ENCODE peak calls at places on chromosomes 1 and 21, in six cellular contexts. T, F, J, A, V and N are unnamed samples.

GRCh38 chr1:165539306-165539705 is 4.5 kb upstream of the LRRC52 start:
- DNase-seq in V (no peak), F (no peak), A (no peak), J (no peak), T (no peak), N (no peak)

GRCh38 chr21:42666023-42666747 is 12.8 kb downstream of the PDE9A start:
- DNase-seq in V (peak; percentile 95), T (no peak), J (peak; percentile 47), A (no peak), F (no peak), N (no peak)

GRCh38 chr1:168752171-168752570 is 23.2 kb upstream of the DPT start:
- DNase-seq in T (no peak), J (no peak), F (no peak), V (no peak), A (no peak), N (no peak)

GRCh38 chr1:3321559-3322439 is 132.7 kb upstream of the ARHGEF16 start:
- DNase-seq in V (no peak), F (no peak), J (no peak), A (no peak), T (no peak), N (no peak)

GRCh38 chr21:41926068-41926806 is 27.6 kb downstream of the C2CD2 start:
- DNase-seq in J (peak; percentile 64), V (no peak), F (peak; percentile 84), A (peak; percentile 68), T (peak; percentile 35), N (no peak)

GRCh38 chr21:36184561-36184960 is 27.9 kb downstream of the DOP1B start:
- DNase-seq in V (no peak), F (no peak), A (no peak), J (no peak), T (no peak), N (no peak)

GRCh38 chr1:12276225-12276624 is 46.4 kb downstream of the VPS13D start:
- DNase-seq in J (peak; percentile 82), F (peak; percentile 24), T (no peak), V (peak; percentile 38), A (no peak), N (no peak)

GRCh38 chr1:74266001-74266400 is 30.8 kb downstream of the TNNI3K start:
- DNase-seq in F (no peak), A (no peak), J (no peak), V (no peak), T (no peak), N (no peak)

GRCh38 chr1:23836037-23836436 is 10.8 kb upstream of the HMGCL start:
- DNase-seq in A (no peak), V (no peak), J (no peak), F (no peak), T (no peak), N (no peak)

GRCh38 chr1:83779565-83779964 is 219.4 kb downstream of the TTLL7 start:
- DNase-seq in A (no peak), T (no peak), F (no peak), V (no peak), J (no peak), N (no peak)

GRCh38 chr1:115761601-115762302 is 6.8 kb downstream of the CASQ2 start:
- DNase-seq in V (no peak), T (no peak), F (no peak), A (no peak), J (no peak), N (no peak)

GRCh38 chr1:101185421-101185820 is 51.4 kb upstream of the S1PR1 start:
- DNase-seq in T (no peak), F (no peak), V (no peak), A (no peak), J (no peak), N (no peak)

GRCh38 chr1:53061123-53061858 is 722 bp upstream of the PODN start:
- DNase-seq in J (no peak), T (no peak), V (no peak), A (no peak), F (no peak), N (peak; percentile 89)

GRCh38 chr1:168653567-168653966 is 75.4 kb downstream of the DPT start:
- DNase-seq in J (no peak), T (no peak), F (no peak), V (no peak), A (no peak), N (no peak)

GRCh38 chr1:111904478-111905218 is 84.8 kb downstream of the KCND3 start:
- DNase-seq in A (no peak), T (no peak), V (no peak), F (no peak), J (peak; percentile 42), N (no peak)

GRCh38 chr1:202244841-202245261 is 51.3 kb downstream of the LGR6 start:
- DNase-seq in J (no peak), A (no peak), T (no peak), V (no peak), F (no peak), N (no peak)

GRCh38 chr1:206469411-206469932 is 804 bp upstream of the IKBKE start:
- DNase-seq in J (peak; percentile 9), T (no peak), V (no peak), F (no peak), A (no peak), N (no peak)

GRCh38 chr1:116886532-116886931 is 23.2 kb upstream of the PTGFRN start:
- DNase-seq in J (no peak), A (no peak), V (no peak), T (peak; percentile 53), F (peak; percentile 86), N (no peak)

GRCh38 chr1:7663451-7664146 is 107.5 kb upstream of the VAMP3 start:
- DNase-seq in F (no peak), T (no peak), J (no peak), V (no peak), A (no peak), N (no peak)

GRCh38 chr1:26285366-26286063 is 5.6 kb downstream of the SH3BGRL3 start:
- DNase-seq in T (no peak), V (peak; percentile 67), J (peak; percentile 90), A (no peak), F (no peak), N (peak; percentile 87)

GRCh38 chr21:45768741-45769049 is 125.2 kb downstream of the PCBP3 start:
- DNase-seq in A (no peak), V (no peak), J (peak; percentile 24), T (no peak), F (no peak), N (no peak)

GRCh38 chr1:204408074-204408507 is 3.5 kb downstream of the PPP1R15B start:
- DNase-seq in T (peak; percentile 86), F (peak; percentile 67), V (no peak), A (no peak), J (peak; percentile 14), N (peak; percentile 89)
- H3K27ac ChIP-seq in T (peak overlapping the region; percentile 99), F (peak overlapping the region; percentile 41), V (no peak overlapping the region), A (no peak overlapping the region), J (no peak overlapping the region), N (peak overlapping the region; percentile 99)

GRCh38 chr1:42970143-42970542 is 11.5 kb upstream of the SLC2A1 start:
- DNase-seq in T (no peak), F (no peak), A (no peak), V (peak; percentile 47), J (no peak), N (no peak)

GRCh38 chr1:42965339-42965738 is 6.7 kb upstream of the SLC2A1 start:
- DNase-seq in T (no peak), V (no peak), F (no peak), A (no peak), J (no peak), N (no peak)

GRCh38 chr1:42968654-42969053 is 10.0 kb upstream of the SLC2A1 start:
- DNase-seq in V (no peak), A (no peak), T (no peak), F (no peak), J (no peak), N (no peak)

GRCh38 chr1:42964032-42964812 is 5.6 kb upstream of the SLC2A1 start:
- DNase-seq in F (no peak), A (no peak), T (no peak), V (no peak), J (no peak), N (no peak)

DNA sequence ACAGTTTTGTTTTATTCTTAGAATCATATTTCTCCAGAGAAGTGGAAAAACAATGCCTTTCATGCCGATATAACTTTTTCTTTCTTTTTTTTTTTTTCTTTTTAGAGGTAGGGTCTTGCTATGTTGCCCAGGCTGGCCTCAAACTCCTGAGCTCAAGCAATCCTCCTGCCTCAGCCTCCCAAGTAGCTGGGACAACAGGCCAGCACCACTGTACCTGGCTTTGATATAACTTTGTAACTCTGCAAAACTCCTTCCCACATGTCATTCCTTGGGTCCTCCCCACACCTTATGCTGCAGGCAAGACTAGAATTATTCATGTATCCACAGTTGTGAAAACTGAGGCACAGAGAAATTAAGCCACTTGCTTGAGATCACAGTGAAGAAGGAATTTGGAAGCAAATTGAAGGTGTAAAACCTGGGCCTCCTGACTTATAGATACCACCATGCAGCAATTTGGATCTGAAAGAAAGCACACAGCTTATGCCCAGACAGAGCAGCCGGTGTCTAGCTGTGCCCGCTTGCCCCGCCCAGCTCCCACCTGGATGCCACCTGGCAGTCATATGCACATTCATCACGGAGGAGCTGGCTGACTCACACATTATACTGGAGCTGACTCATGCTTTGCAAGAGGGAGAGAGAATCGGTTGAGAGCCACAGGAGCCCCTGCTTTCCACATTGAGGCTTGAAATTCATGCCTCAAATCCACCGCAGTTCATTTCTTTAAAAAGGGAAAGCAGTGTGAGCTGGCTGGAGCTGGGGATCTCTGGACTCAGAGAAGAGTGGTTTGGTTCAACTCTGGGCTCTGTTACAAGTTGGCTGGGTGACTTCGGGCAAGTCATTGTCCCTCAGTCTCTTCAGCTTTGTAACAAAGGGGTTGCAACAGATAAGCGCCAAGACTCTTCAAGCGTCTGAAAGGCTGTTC is 8.3 kb upstream of the SLC2A1 start:
- DNase-seq in J (peak; percentile 57), A (no peak), F (peak; percentile 45), T (peak; percentile 81), V (peak; percentile 82), N (no peak)
- TF ChIP-seq POLR2AphosphoS5 in J (no peak), A (no peak), F (no peak), T (peak; percentile 91), V (no peak), N (peak; percentile 63)

DNA sequence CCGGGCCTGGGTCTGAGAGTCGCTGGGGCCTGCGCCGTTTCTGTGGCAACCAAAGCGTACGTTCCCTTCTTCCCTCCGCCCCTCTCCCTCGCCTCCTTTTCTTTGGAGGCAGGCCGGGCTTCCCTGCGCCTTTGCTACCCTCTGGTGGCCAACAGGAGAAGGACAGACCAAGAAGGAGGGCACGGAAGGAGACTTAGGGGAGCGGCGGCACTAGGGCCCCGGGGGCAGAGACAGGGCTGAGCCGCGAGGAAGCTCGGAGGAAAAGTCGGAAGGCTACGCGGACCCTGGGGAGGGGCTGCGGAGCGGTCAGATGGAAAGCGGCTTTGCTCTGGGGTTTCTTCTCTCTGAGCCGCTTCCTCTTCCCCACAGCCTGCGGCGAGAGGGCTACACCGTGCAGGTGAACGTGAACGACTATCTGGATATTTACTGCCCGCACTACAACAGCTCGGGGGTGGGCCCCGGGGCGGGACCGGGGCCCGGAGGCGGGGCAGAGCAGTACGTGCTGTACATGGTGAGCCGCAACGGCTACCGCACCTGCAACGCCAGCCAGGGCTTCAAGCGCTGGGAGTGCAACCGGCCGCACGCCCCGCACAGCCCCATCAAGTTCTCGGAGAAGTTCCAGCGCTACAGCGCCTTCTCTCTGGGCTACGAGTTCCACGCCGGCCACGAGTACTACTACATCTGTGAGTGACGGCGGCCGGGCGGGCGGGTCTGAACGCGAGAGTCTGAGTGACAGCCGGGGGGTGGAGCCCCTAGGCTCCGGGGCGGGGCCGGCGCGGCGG is 6.3 kb downstream of the EFNA3 start:
- DNase-seq in T (peak; percentile 93), A (peak; percentile 72), F (peak; percentile 96), J (peak; percentile 98), V (peak; percentile 88), N (no peak)
- H3K4me1 ChIP-seq in T (peaks cover 36% of the 10 kb centered on the region), A (peaks cover 33% of the 10 kb centered on the region), F (peaks cover 12% of the 10 kb centered on the region), J (peaks cover 24% of the 10 kb centered on the region), V (peaks cover 28% of the 10 kb centered on the region), N (peaks cover 59% of the 10 kb centered on the region)

GRCh38 chr1:239455743-239456142 is 69.4 kb downstream of the CHRM3 start:
- DNase-seq in F (no peak), J (no peak), A (no peak), V (no peak), T (no peak), N (no peak)
- H3K27ac ChIP-seq in F (no peak overlapping the region), J (no peak overlapping the region), A (no peak overlapping the region), V (no peak overlapping the region), T (no peak overlapping the region), N (no peak overlapping the region)